ENCODE peak calls at places on chromosomes 2 and 18, in six cellular contexts. One of them, this sample, is unnamed.

GRCh38 chr18:31741096-31741735 is 19.5 kb downstream of the SLC25A52 start:
- DNase-seq in body of pancreas: peak
- DNase-seq in mammary epithelial cell: peak
- DNase-seq in IMR-90: peak
- DNase-seq in uterus: no peak
- DNase-seq in AG04450: peak
- DNase-seq in this sample: peak

GRCh38 chr2:241734208-241734466 is 293 bp upstream of the D2HGDH start:
- DNase-seq in body of pancreas: no peak
- DNase-seq in mammary epithelial cell: no peak
- DNase-seq in IMR-90: no peak
- DNase-seq in uterus: no peak
- DNase-seq in AG04450: no peak
- DNase-seq in this sample: no peak

GRCh38 chr2:2768476-2768875 is 437.4 kb upstream of the MYT1L start:
- DNase-seq in body of pancreas: no peak
- DNase-seq in mammary epithelial cell: no peak
- DNase-seq in IMR-90: no peak
- DNase-seq in uterus: no peak
- DNase-seq in AG04450: no peak
- DNase-seq in this sample: no peak

GRCh38 chr2:76978064-76978463 is 544.1 kb downstream of the LRRTM4 start:
- DNase-seq in body of pancreas: no peak
- DNase-seq in mammary epithelial cell: no peak
- DNase-seq in IMR-90: no peak
- DNase-seq in uterus: no peak
- DNase-seq in AG04450: no peak
- DNase-seq in this sample: no peak

GRCh38 chr2:231708773-231709635 is 679 bp downstream of the PTMA start:
- DNase-seq in body of pancreas: peak
- DNase-seq in mammary epithelial cell: peak
- DNase-seq in IMR-90: peak
- DNase-seq in uterus: peak
- DNase-seq in AG04450: no peak
- DNase-seq in this sample: peak

GRCh38 chr2:236928353-236929153 is 157.1 kb upstream of the COPS8 start:
- DNase-seq in body of pancreas: no peak
- DNase-seq in mammary epithelial cell: no peak
- DNase-seq in IMR-90: no peak
- DNase-seq in uterus: no peak
- DNase-seq in AG04450: no peak
- DNase-seq in this sample: no peak

GRCh38 chr2:134155134-134155533 is 98.7 kb upstream of the MGAT5 start:
- DNase-seq in body of pancreas: no peak
- DNase-seq in mammary epithelial cell: no peak
- DNase-seq in IMR-90: no peak
- DNase-seq in uterus: no peak
- DNase-seq in AG04450: no peak
- DNase-seq in this sample: no peak

GRCh38 chr2:4884117-4884571 is 808.0 kb upstream of the SOX11 start:
- DNase-seq in body of pancreas: no peak
- DNase-seq in mammary epithelial cell: no peak
- DNase-seq in IMR-90: no peak
- DNase-seq in uterus: no peak
- DNase-seq in AG04450: no peak
- DNase-seq in this sample: no peak

GRCh38 chr18:73980289-73980979 is 167.2 kb downstream of the FBXO15 start:
- DNase-seq in body of pancreas: no peak
- DNase-seq in mammary epithelial cell: peak
- DNase-seq in IMR-90: peak
- DNase-seq in uterus: no peak
- DNase-seq in AG04450: no peak
- DNase-seq in this sample: peak

GRCh38 chr2:171100370-171100769 is 60.3 kb downstream of the TLK1 start:
- DNase-seq in body of pancreas: no peak
- DNase-seq in mammary epithelial cell: no peak
- DNase-seq in IMR-90: no peak
- DNase-seq in uterus: no peak
- DNase-seq in AG04450: no peak
- DNase-seq in this sample: no peak

GRCh38 chr2:233323851-233324250 is 16.2 kb downstream of the SAG start:
- DNase-seq in body of pancreas: no peak
- DNase-seq in mammary epithelial cell: no peak
- DNase-seq in IMR-90: no peak
- DNase-seq in uterus: no peak
- DNase-seq in AG04450: no peak
- DNase-seq in this sample: no peak

GRCh38 chr2:73716518-73717250 is 20.5 kb downstream of the TPRKB start:
- DNase-seq in body of pancreas: no peak
- DNase-seq in mammary epithelial cell: no peak
- DNase-seq in IMR-90: peak
- DNase-seq in uterus: peak
- DNase-seq in AG04450: peak
- DNase-seq in this sample: no peak

GRCh38 chr18:3452750-3453539 is 3.0 kb downstream of the TGIF1 start:
- DNase-seq in body of pancreas: no peak
- DNase-seq in mammary epithelial cell: no peak
- DNase-seq in IMR-90: peak
- DNase-seq in uterus: peak
- DNase-seq in AG04450: no peak
- DNase-seq in this sample: peak

GRCh38 chr2:233571462-233571861 is 4.9 kb upstream of the USP40 start:
- DNase-seq in body of pancreas: no peak
- DNase-seq in mammary epithelial cell: no peak
- DNase-seq in IMR-90: no peak
- DNase-seq in uterus: no peak
- DNase-seq in AG04450: no peak
- DNase-seq in this sample: no peak

GRCh38 chr18:69935319-69936190 is 12.1 kb downstream of the CD226 start:
- DNase-seq in body of pancreas: no peak
- DNase-seq in mammary epithelial cell: peak
- DNase-seq in IMR-90: no peak
- DNase-seq in uterus: no peak
- DNase-seq in AG04450: no peak
- DNase-seq in this sample: peak

GRCh38 chr2:224449212-224450147 is 47.6 kb upstream of the FAM124B start:
- DNase-seq in body of pancreas: no peak
- DNase-seq in mammary epithelial cell: peak
- DNase-seq in IMR-90: no peak
- DNase-seq in uterus: no peak
- DNase-seq in AG04450: no peak
- DNase-seq in this sample: peak

DNA sequence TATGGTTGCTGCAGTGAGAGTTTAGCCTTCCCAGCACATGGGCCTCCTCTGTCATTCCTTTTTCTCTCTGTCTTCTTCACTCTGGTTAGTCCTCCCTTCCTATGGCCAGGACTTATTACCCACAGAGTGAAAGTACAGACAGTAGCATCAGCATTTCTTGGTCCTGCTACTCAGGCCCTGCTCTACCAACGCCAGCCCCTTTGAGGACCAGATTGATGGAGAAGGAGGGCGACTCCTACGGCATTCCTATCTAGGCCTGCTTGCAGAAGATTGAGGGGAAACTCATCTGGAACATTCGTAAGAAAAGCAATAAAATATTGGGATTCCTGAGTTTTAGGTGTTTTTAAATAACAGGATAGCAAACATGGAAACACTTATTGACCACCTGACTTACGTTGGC is 43.5 kb downstream of the BMP10 start:
- DNase-seq in body of pancreas: no peak
- DNase-seq in mammary epithelial cell: no peak
- DNase-seq in IMR-90: peak
- DNase-seq in uterus: no peak
- DNase-seq in AG04450: no peak
- DNase-seq in this sample: no peak
- H3K4me3 ChIP-seq in body of pancreas: no peak
- H3K4me3 ChIP-seq in mammary epithelial cell: no peak
- H3K4me3 ChIP-seq in IMR-90: no peak
- H3K4me3 ChIP-seq in uterus: no peak
- H3K4me3 ChIP-seq in AG04450: no peak
- H3K4me3 ChIP-seq in this sample: no peak

GRCh38 chr2:26559556-26559955 is 81.6 kb downstream of the CIB4 start:
- DNase-seq in body of pancreas: no peak
- DNase-seq in mammary epithelial cell: no peak
- DNase-seq in IMR-90: no peak
- DNase-seq in uterus: no peak
- DNase-seq in AG04450: no peak
- DNase-seq in this sample: no peak

GRCh38 chr2:26561918-26562810 is 79.0 kb downstream of the CIB4 start:
- DNase-seq in body of pancreas: peak
- DNase-seq in mammary epithelial cell: peak
- DNase-seq in IMR-90: no peak
- DNase-seq in uterus: no peak
- DNase-seq in AG04450: no peak
- DNase-seq in this sample: peak

GRCh38 chr2:26561376-26561775 is 79.8 kb downstream of the CIB4 start:
- DNase-seq in body of pancreas: no peak
- DNase-seq in mammary epithelial cell: no peak
- DNase-seq in IMR-90: no peak
- DNase-seq in uterus: no peak
- DNase-seq in AG04450: no peak
- DNase-seq in this sample: no peak

GRCh38 chr2:26559044-26559405 is 81.1 kb upstream of the OTOF start:
- DNase-seq in body of pancreas: no peak
- DNase-seq in mammary epithelial cell: no peak
- DNase-seq in IMR-90: no peak
- DNase-seq in uterus: no peak
- DNase-seq in AG04450: no peak
- DNase-seq in this sample: no peak

DNA sequence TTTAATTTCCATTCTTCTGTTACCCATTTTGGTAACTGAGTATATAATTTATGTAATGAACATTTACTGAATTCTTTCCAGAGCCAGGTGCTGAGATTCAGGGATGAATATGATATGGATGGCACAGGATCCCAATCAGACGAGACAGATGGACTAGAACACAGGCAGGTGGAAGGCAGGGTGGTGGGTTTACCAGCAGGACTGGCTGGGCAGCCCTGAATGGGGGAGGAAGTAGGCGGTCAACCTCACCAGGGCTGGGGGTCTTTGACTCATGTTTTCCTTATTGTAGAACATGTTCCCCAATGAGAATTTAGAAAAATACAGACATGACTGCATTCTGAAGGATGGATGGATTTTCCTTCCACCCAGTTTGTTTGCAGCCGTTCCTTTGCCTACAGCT is 80.3 kb downstream of the CIB4 start:
- DNase-seq in body of pancreas: no peak
- DNase-seq in mammary epithelial cell: no peak
- DNase-seq in IMR-90: no peak
- DNase-seq in uterus: no peak
- DNase-seq in AG04450: no peak
- DNase-seq in this sample: no peak
- H3K4me3 ChIP-seq in body of pancreas: no peak
- H3K4me3 ChIP-seq in mammary epithelial cell: no peak
- H3K4me3 ChIP-seq in IMR-90: no peak
- H3K4me3 ChIP-seq in uterus: no peak
- H3K4me3 ChIP-seq in AG04450: no peak
- H3K4me3 ChIP-seq in this sample: no peak

GRCh38 chr2:127469051-127469450 is 50.8 kb downstream of the PROC start:
- DNase-seq in body of pancreas: no peak
- DNase-seq in mammary epithelial cell: no peak
- DNase-seq in IMR-90: no peak
- DNase-seq in uterus: no peak
- DNase-seq in AG04450: no peak
- DNase-seq in this sample: no peak

GRCh38 chr2:127464470-127465257 is 46.4 kb downstream of the PROC start:
- DNase-seq in body of pancreas: no peak
- DNase-seq in mammary epithelial cell: no peak
- DNase-seq in IMR-90: no peak
- DNase-seq in uterus: no peak
- DNase-seq in AG04450: no peak
- DNase-seq in this sample: no peak

GRCh38 chr2:127465258-127465657 is 47.0 kb downstream of the PROC start:
- DNase-seq in body of pancreas: no peak
- DNase-seq in mammary epithelial cell: no peak
- DNase-seq in IMR-90: no peak
- DNase-seq in uterus: no peak
- DNase-seq in AG04450: no peak
- DNase-seq in this sample: no peak

DNA sequence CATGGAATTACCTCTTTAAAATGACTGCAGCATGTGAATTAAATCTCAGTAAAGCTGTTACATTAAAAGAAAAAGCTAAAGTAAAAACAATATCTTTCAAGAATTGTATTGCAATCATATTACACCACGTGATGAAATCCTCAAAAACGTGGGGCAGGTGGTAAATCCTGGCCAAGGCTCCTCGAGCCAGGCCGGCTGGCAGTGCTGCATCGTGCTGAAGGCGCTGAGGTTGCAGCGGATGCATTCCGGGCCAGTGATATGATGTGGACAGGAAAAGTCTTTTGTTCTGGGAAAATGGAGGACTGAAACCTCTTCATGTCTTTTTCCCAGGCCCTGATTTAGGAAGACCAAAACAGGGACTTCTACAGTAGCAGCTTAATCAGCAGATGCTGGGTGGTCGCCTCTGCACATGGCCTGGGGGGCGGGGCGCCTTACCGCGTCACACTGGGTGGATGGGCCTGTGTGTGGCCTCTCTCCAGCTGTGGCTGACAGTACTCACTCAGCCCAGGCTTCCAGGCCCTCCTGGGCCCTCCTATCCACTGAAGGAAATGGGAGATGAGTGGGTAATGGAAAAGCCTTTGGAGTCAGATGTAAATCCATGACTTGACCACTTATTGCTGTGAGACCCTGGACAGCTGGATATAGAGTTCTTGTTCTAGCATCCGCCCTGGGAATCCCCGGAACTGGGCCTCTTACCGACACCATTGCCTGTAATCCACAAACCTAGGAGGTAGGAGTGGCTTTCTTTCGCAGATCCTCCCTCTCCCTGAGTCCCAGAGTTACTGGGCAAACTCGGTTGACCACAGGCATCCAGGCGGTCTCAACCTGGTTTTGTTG is 45.1 kb downstream of the PROC start:
- DNase-seq in body of pancreas: no peak
- DNase-seq in mammary epithelial cell: no peak
- DNase-seq in IMR-90: no peak
- DNase-seq in uterus: no peak
- DNase-seq in AG04450: no peak
- DNase-seq in this sample: no peak
- H3K4me3 ChIP-seq in body of pancreas: no peak
- H3K4me3 ChIP-seq in mammary epithelial cell: no peak
- H3K4me3 ChIP-seq in IMR-90: no peak
- H3K4me3 ChIP-seq in uterus: no peak
- H3K4me3 ChIP-seq in AG04450: no peak
- H3K4me3 ChIP-seq in this sample: no peak

GRCh38 chr18:23487738-23488625 is 15.3 kb upstream of the RMC1 start:
- DNase-seq in body of pancreas: no peak
- DNase-seq in mammary epithelial cell: no peak
- DNase-seq in IMR-90: peak
- DNase-seq in uterus: no peak
- DNase-seq in AG04450: no peak
- DNase-seq in this sample: peak
- H3K4me3 ChIP-seq in body of pancreas: no peak
- H3K4me3 ChIP-seq in mammary epithelial cell: no peak
- H3K4me3 ChIP-seq in IMR-90: no peak
- H3K4me3 ChIP-seq in uterus: no peak
- H3K4me3 ChIP-seq in AG04450: peak
- H3K4me3 ChIP-seq in this sample: no peak